ENCODE peak calls at places on chromosomes 2 and 18, in four cellular contexts. One of them, this sample, is unnamed.

GRCh38 chr2:221641181-221641871 is 69.2 kb upstream of the EPHA4 start:
- DNase-seq in upper lobe of left lung: no peak
- DNase-seq in GM03348: no peak
- DNase-seq in GM13977: no peak
- DNase-seq in this sample: no peak

GRCh38 chr2:52821631-52822030 is 946.0 kb upstream of the CHAC2 start:
- DNase-seq in upper lobe of left lung: no peak
- DNase-seq in GM03348: no peak
- DNase-seq in GM13977: no peak
- DNase-seq in this sample: no peak

GRCh38 chr2:174035981-174036742 is 71.0 kb upstream of the SP3 start:
- DNase-seq in upper lobe of left lung: no peak
- DNase-seq in GM03348: no peak
- DNase-seq in GM13977: no peak
- DNase-seq in this sample: no peak

GRCh38 chr2:205025580-205026240 is 480.4 kb downstream of the PARD3B start:
- DNase-seq in upper lobe of left lung: no peak
- DNase-seq in GM03348: no peak
- DNase-seq in GM13977: no peak
- DNase-seq in this sample: no peak

GRCh38 chr2:27707462-27708256 is 44.0 kb downstream of the SLC4A1AP start:
- DNase-seq in upper lobe of left lung: no peak
- DNase-seq in GM03348: no peak
- DNase-seq in GM13977: no peak
- DNase-seq in this sample: no peak

GRCh38 chr2:23595021-23595420 is 210.0 kb downstream of the KLHL29 start:
- DNase-seq in upper lobe of left lung: no peak
- DNase-seq in GM03348: no peak
- DNase-seq in GM13977: no peak
- DNase-seq in this sample: no peak

GRCh38 chr2:10761591-10761990 is 40.2 kb downstream of the ATP6V1C2 start:
- DNase-seq in upper lobe of left lung: no peak
- DNase-seq in GM03348: no peak
- DNase-seq in GM13977: no peak
- DNase-seq in this sample: no peak

GRCh38 chr2:156087875-156088274 is 244.6 kb downstream of the NR4A2 start:
- DNase-seq in upper lobe of left lung: no peak
- DNase-seq in GM03348: no peak
- DNase-seq in GM13977: no peak
- DNase-seq in this sample: no peak

GRCh38 chr18:500556-501405 is at the start of gene COLEC12:
- DNase-seq in upper lobe of left lung: peak
- DNase-seq in GM03348: peak
- DNase-seq in GM13977: peak
- DNase-seq in this sample: no peak

GRCh38 chr2:173119069-173119807 is 43.6 kb downstream of the MAP3K20 start:
- DNase-seq in upper lobe of left lung: no peak
- DNase-seq in GM03348: no peak
- DNase-seq in GM13977: no peak
- DNase-seq in this sample: peak

GRCh38 chr2:49860170-49860569 is 705.9 kb upstream of the FSHR start:
- DNase-seq in upper lobe of left lung: no peak
- DNase-seq in GM03348: no peak
- DNase-seq in GM13977: no peak
- DNase-seq in this sample: no peak

GRCh38 chr2:141946016-141946415 is 184.8 kb downstream of the LRP1B start:
- DNase-seq in upper lobe of left lung: no peak
- DNase-seq in GM03348: no peak
- DNase-seq in GM13977: no peak
- DNase-seq in this sample: no peak

GRCh38 chr2:36455011-36455410 is 99.4 kb downstream of the CRIM1 start:
- DNase-seq in upper lobe of left lung: no peak
- DNase-seq in GM03348: no peak
- DNase-seq in GM13977: no peak
- DNase-seq in this sample: no peak

GRCh38 chr2:177245010-177245422 is 19.5 kb downstream of the NFE2L2 start:
- DNase-seq in upper lobe of left lung: no peak
- DNase-seq in GM03348: peak
- DNase-seq in GM13977: no peak
- DNase-seq in this sample: no peak

GRCh38 chr2:128282246-128282975 is 36.3 kb downstream of the HS6ST1 start:
- DNase-seq in upper lobe of left lung: peak
- DNase-seq in GM03348: no peak
- DNase-seq in GM13977: no peak
- DNase-seq in this sample: no peak

GRCh38 chr18:11780042-11780441 is 71.2 kb upstream of the CHMP1B start:
- DNase-seq in upper lobe of left lung: no peak
- DNase-seq in GM03348: no peak
- DNase-seq in GM13977: no peak
- DNase-seq in this sample: no peak

GRCh38 chr2:2769481-2770431 is 438.7 kb upstream of the MYT1L start:
- DNase-seq in upper lobe of left lung: no peak
- DNase-seq in GM03348: no peak
- DNase-seq in GM13977: no peak
- DNase-seq in this sample: no peak

GRCh38 chr2:172339431-172340010 is 87.9 kb upstream of the ITGA6 start:
- DNase-seq in upper lobe of left lung: no peak
- DNase-seq in GM03348: no peak
- DNase-seq in GM13977: no peak
- DNase-seq in this sample: no peak

GRCh38 chr2:167478196-167478595 is 589.9 kb downstream of the XIRP2 start:
- DNase-seq in upper lobe of left lung: no peak
- DNase-seq in GM03348: no peak
- DNase-seq in GM13977: no peak
- DNase-seq in this sample: no peak

GRCh38 chr18:5456577-5457466 is 87.0 kb downstream of the EPB41L3 start:
- DNase-seq in upper lobe of left lung: peak
- DNase-seq in GM03348: peak
- DNase-seq in GM13977: no peak
- DNase-seq in this sample: no peak

GRCh38 chr2:84383271-84383670 is 75.8 kb downstream of the SUCLG1 start:
- DNase-seq in upper lobe of left lung: no peak
- DNase-seq in GM03348: no peak
- DNase-seq in GM13977: no peak
- DNase-seq in this sample: no peak

GRCh38 chr18:31444142-31444541 is 3.4 kb upstream of the DSG3 start:
- DNase-seq in upper lobe of left lung: no peak
- DNase-seq in GM03348: no peak
- DNase-seq in GM13977: no peak
- DNase-seq in this sample: no peak

GRCh38 chr18:10705786-10706185 is 180.0 kb downstream of the NAPG start:
- DNase-seq in upper lobe of left lung: no peak
- DNase-seq in GM03348: no peak
- DNase-seq in GM13977: no peak
- DNase-seq in this sample: no peak

GRCh38 chr2:64063924-64064331 is 44.7 kb upstream of the VPS54 start:
- DNase-seq in upper lobe of left lung: no peak
- DNase-seq in GM03348: peak
- DNase-seq in GM13977: no peak
- DNase-seq in this sample: no peak